ENCODE peak calls at places on chromosome 11, in ten cellular contexts. One of them, this sample, is unnamed.

GRCh38 chr11:124595302-124595701 is 15.9 kb upstream of the PANX3 start:
- DNase-seq in AG04449: no peak
- DNase-seq in WTC11: no peak
- DNase-seq in A549: no peak
- DNase-seq in lower lobe of right lung: no peak
- DNase-seq in CD8-positive, alpha-beta T cell: no peak
- DNase-seq in fibroblast of lung: no peak
- DNase-seq in AG09309: no peak
- DNase-seq in RWPE1: no peak
- DNase-seq in gastrocnemius medialis: no peak
- DNase-seq in this sample: no peak

GRCh38 chr11:69419662-69420061 is 61.8 kb upstream of the LINC01488 start:
- DNase-seq in AG04449: no peak
- DNase-seq in WTC11: no peak
- DNase-seq in A549: no peak
- DNase-seq in lower lobe of right lung: no peak
- DNase-seq in CD8-positive, alpha-beta T cell: no peak
- DNase-seq in fibroblast of lung: no peak
- DNase-seq in AG09309: no peak
- DNase-seq in RWPE1: no peak
- DNase-seq in gastrocnemius medialis: no peak
- DNase-seq in this sample: no peak

GRCh38 chr11:69373251-69373635 is 79.3 kb downstream of the MYEOV start:
- DNase-seq in AG04449: no peak
- DNase-seq in WTC11: no peak
- DNase-seq in A549: no peak
- DNase-seq in lower lobe of right lung: no peak
- DNase-seq in CD8-positive, alpha-beta T cell: no peak
- DNase-seq in fibroblast of lung: no peak
- DNase-seq in AG09309: no peak
- DNase-seq in RWPE1: no peak
- DNase-seq in gastrocnemius medialis: no peak
- DNase-seq in this sample: no peak

GRCh38 chr11:35013514-35014191 is 97.2 kb downstream of the PDHX start:
- DNase-seq in AG04449: no peak
- DNase-seq in WTC11: no peak
- DNase-seq in A549: no peak
- DNase-seq in lower lobe of right lung: no peak
- DNase-seq in CD8-positive, alpha-beta T cell: peak; percentile 43
- DNase-seq in fibroblast of lung: peak; percentile 33
- DNase-seq in AG09309: no peak
- DNase-seq in RWPE1: no peak
- DNase-seq in gastrocnemius medialis: no peak
- DNase-seq in this sample: no peak

GRCh38 chr11:74417379-74417804 is 19.2 kb upstream of the PGM2L1 start:
- DNase-seq in AG04449: no peak
- DNase-seq in WTC11: no peak
- DNase-seq in A549: no peak
- DNase-seq in lower lobe of right lung: no peak
- DNase-seq in CD8-positive, alpha-beta T cell: no peak
- DNase-seq in fibroblast of lung: no peak
- DNase-seq in AG09309: no peak
- DNase-seq in RWPE1: peak; percentile 46
- DNase-seq in gastrocnemius medialis: no peak
- DNase-seq in this sample: no peak

GRCh38 chr11:16741473-16741872 is 3.0 kb downstream of the C11orf58 start:
- DNase-seq in AG04449: no peak
- DNase-seq in WTC11: no peak
- DNase-seq in A549: peak; percentile 7
- DNase-seq in lower lobe of right lung: no peak
- DNase-seq in CD8-positive, alpha-beta T cell: no peak
- DNase-seq in fibroblast of lung: no peak
- DNase-seq in AG09309: no peak
- DNase-seq in RWPE1: no peak
- DNase-seq in gastrocnemius medialis: no peak
- DNase-seq in this sample: no peak

GRCh38 chr11:44805596-44805995 is 78.8 kb downstream of the TSPAN18 start:
- DNase-seq in AG04449: no peak
- DNase-seq in WTC11: no peak
- DNase-seq in A549: no peak
- DNase-seq in lower lobe of right lung: no peak
- DNase-seq in CD8-positive, alpha-beta T cell: no peak
- DNase-seq in fibroblast of lung: no peak
- DNase-seq in AG09309: no peak
- DNase-seq in RWPE1: no peak
- DNase-seq in gastrocnemius medialis: no peak
- DNase-seq in this sample: no peak

GRCh38 chr11:70618471-70619101 is 220.3 kb downstream of the CTTN start:
- DNase-seq in AG04449: no peak
- DNase-seq in WTC11: no peak
- DNase-seq in A549: no peak
- DNase-seq in lower lobe of right lung: no peak
- DNase-seq in CD8-positive, alpha-beta T cell: no peak
- DNase-seq in fibroblast of lung: no peak
- DNase-seq in AG09309: no peak
- DNase-seq in RWPE1: no peak
- DNase-seq in gastrocnemius medialis: no peak
- DNase-seq in this sample: no peak

GRCh38 chr11:692824-693414 is 2.1 kb downstream of the DEAF1 start:
- DNase-seq in AG04449: no peak
- DNase-seq in WTC11: no peak
- DNase-seq in A549: no peak
- DNase-seq in lower lobe of right lung: no peak
- DNase-seq in CD8-positive, alpha-beta T cell: peak; percentile 94
- DNase-seq in fibroblast of lung: peak; percentile 12
- DNase-seq in AG09309: no peak
- DNase-seq in RWPE1: no peak
- DNase-seq in gastrocnemius medialis: no peak
- DNase-seq in this sample: no peak

GRCh38 chr11:69110451-69110850 is 45.3 kb upstream of the SMIM38 start:
- DNase-seq in AG04449: no peak
- DNase-seq in WTC11: no peak
- DNase-seq in A549: no peak
- DNase-seq in lower lobe of right lung: no peak
- DNase-seq in CD8-positive, alpha-beta T cell: no peak
- DNase-seq in fibroblast of lung: no peak
- DNase-seq in AG09309: no peak
- DNase-seq in RWPE1: no peak
- DNase-seq in gastrocnemius medialis: no peak
- DNase-seq in this sample: no peak

GRCh38 chr11:1523077-1523476 is 36.5 kb upstream of the MOB2 start:
- DNase-seq in AG04449: no peak
- DNase-seq in WTC11: no peak
- DNase-seq in A549: no peak
- DNase-seq in lower lobe of right lung: no peak
- DNase-seq in CD8-positive, alpha-beta T cell: no peak
- DNase-seq in fibroblast of lung: no peak
- DNase-seq in AG09309: no peak
- DNase-seq in RWPE1: no peak
- DNase-seq in gastrocnemius medialis: no peak
- DNase-seq in this sample: no peak

GRCh38 chr11:100731471-100731870 is 44.4 kb downstream of the ARHGAP42 start:
- DNase-seq in AG04449: no peak
- DNase-seq in WTC11: no peak
- DNase-seq in A549: no peak
- DNase-seq in lower lobe of right lung: no peak
- DNase-seq in CD8-positive, alpha-beta T cell: no peak
- DNase-seq in fibroblast of lung: no peak
- DNase-seq in AG09309: no peak
- DNase-seq in RWPE1: no peak
- DNase-seq in gastrocnemius medialis: no peak
- DNase-seq in this sample: no peak
- TF ChIP-seq CTCF in AG04449: no peak
- TF ChIP-seq CTCF in WTC11: no peak
- TF ChIP-seq CTCF in A549: no peak
- TF ChIP-seq CTCF in lower lobe of right lung: no peak
- TF ChIP-seq CTCF in CD8-positive, alpha-beta T cell: no peak
- TF ChIP-seq CTCF in fibroblast of lung: no peak
- TF ChIP-seq CTCF in AG09309: no peak
- TF ChIP-seq CTCF in RWPE1: no peak
- TF ChIP-seq CTCF in gastrocnemius medialis: no peak
- TF ChIP-seq CTCF in this sample: no peak

DNA sequence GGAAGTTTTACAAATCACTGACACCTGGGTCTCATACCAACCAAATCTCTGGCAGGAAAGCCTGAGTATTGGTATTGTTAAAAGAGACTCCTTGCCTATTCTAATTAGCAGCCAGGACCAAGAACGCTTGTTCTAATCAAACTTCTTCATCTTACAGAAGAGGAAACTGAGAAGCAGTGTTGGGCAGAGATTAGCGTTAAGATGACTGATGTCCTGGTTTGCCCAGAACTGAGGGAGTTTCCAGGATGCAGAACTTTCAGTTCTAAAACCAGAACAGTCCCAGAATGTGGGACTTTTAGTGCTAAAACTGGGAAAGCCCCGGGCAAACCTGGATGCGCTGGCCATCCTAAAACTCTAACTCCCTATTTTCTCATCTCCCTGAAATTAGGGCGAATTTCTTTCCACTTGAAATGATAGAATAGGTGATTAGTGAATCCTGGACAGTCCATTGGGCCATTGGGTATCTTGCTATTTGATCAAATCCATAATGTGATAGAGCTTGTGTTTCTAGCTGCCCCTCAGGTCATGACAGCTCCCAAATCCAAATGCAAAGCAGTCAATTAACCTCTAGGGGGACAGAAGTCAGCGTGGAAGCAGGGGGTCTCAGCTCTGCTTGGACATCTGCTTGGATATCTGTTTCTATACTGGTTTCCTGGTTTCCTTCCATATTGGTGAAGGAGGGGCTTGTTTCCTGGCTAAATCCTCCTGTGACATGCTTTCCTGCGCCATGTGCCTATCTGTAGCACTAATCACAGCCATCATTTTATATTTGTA is 16.0 kb upstream of the TMPRSS13 start:
- DNase-seq in AG04449: no peak
- DNase-seq in WTC11: no peak
- DNase-seq in A549: no peak
- DNase-seq in lower lobe of right lung: no peak
- DNase-seq in CD8-positive, alpha-beta T cell: no peak
- DNase-seq in fibroblast of lung: no peak
- DNase-seq in AG09309: no peak
- DNase-seq in RWPE1: no peak
- DNase-seq in gastrocnemius medialis: no peak
- DNase-seq in this sample: no peak
- TF ChIP-seq CTCF in AG04449: no peak
- TF ChIP-seq CTCF in WTC11: peak; percentile 11
- TF ChIP-seq CTCF in A549: no peak
- TF ChIP-seq CTCF in lower lobe of right lung: no peak
- TF ChIP-seq CTCF in CD8-positive, alpha-beta T cell: no peak
- TF ChIP-seq CTCF in fibroblast of lung: no peak
- TF ChIP-seq CTCF in AG09309: no peak
- TF ChIP-seq CTCF in RWPE1: no peak
- TF ChIP-seq CTCF in gastrocnemius medialis: no peak
- TF ChIP-seq CTCF in this sample: no peak

DNA sequence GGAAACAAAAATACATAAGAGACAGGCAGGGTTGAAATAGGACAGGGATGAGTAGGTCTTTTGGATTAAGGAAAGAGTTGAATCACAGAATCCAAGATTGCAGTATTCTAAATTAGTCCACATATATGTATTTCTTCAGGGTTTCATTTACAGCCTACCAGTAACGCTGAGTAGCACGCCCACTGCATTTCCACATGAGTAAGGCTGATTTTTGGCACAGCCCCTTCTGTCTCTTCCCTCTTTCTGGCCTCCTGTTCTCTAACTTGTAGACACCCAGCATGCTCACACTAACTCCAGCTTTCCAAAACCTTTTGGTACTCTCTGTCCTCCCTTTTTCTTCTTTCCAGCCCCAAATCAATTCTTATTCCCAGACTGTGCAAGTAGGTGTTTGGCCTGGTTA is 3.7 kb upstream of the SIK2 start:
- DNase-seq in AG04449: no peak
- DNase-seq in WTC11: no peak
- DNase-seq in A549: no peak
- DNase-seq in lower lobe of right lung: no peak
- DNase-seq in CD8-positive, alpha-beta T cell: no peak
- DNase-seq in fibroblast of lung: peak; percentile 85
- DNase-seq in AG09309: no peak
- DNase-seq in RWPE1: no peak
- DNase-seq in gastrocnemius medialis: no peak
- DNase-seq in this sample: no peak
- TF ChIP-seq CTCF in AG04449: no peak
- TF ChIP-seq CTCF in WTC11: no peak
- TF ChIP-seq CTCF in A549: no peak
- TF ChIP-seq CTCF in lower lobe of right lung: no peak
- TF ChIP-seq CTCF in CD8-positive, alpha-beta T cell: no peak
- TF ChIP-seq CTCF in fibroblast of lung: no peak
- TF ChIP-seq CTCF in AG09309: no peak
- TF ChIP-seq CTCF in RWPE1: no peak
- TF ChIP-seq CTCF in gastrocnemius medialis: no peak
- TF ChIP-seq CTCF in this sample: no peak

GRCh38 chr11:111561801-111562325 is 21.3 kb downstream of the LAYN start:
- DNase-seq in AG04449: peak; percentile 65
- DNase-seq in WTC11: no peak
- DNase-seq in A549: peak; percentile 45
- DNase-seq in lower lobe of right lung: no peak
- DNase-seq in CD8-positive, alpha-beta T cell: no peak
- DNase-seq in fibroblast of lung: peak; percentile 76
- DNase-seq in AG09309: no peak
- DNase-seq in RWPE1: peak; percentile 57
- DNase-seq in gastrocnemius medialis: no peak
- DNase-seq in this sample: peak; percentile 71

GRCh38 chr11:111569476-111569875 is 29.0 kb downstream of the LAYN start:
- DNase-seq in AG04449: no peak
- DNase-seq in WTC11: no peak
- DNase-seq in A549: no peak
- DNase-seq in lower lobe of right lung: no peak
- DNase-seq in CD8-positive, alpha-beta T cell: no peak
- DNase-seq in fibroblast of lung: no peak
- DNase-seq in AG09309: no peak
- DNase-seq in RWPE1: no peak
- DNase-seq in gastrocnemius medialis: no peak
- DNase-seq in this sample: no peak

GRCh38 chr11:111562692-111563389 is 22.3 kb downstream of the LAYN start:
- DNase-seq in AG04449: no peak
- DNase-seq in WTC11: no peak
- DNase-seq in A549: no peak
- DNase-seq in lower lobe of right lung: no peak
- DNase-seq in CD8-positive, alpha-beta T cell: no peak
- DNase-seq in fibroblast of lung: no peak
- DNase-seq in AG09309: no peak
- DNase-seq in RWPE1: no peak
- DNase-seq in gastrocnemius medialis: no peak
- DNase-seq in this sample: no peak

GRCh38 chr11:111565111-111565720 is 24.7 kb downstream of the LAYN start:
- DNase-seq in AG04449: no peak
- DNase-seq in WTC11: peak; percentile 66
- DNase-seq in A549: peak; percentile 51
- DNase-seq in lower lobe of right lung: no peak
- DNase-seq in CD8-positive, alpha-beta T cell: peak; percentile 43
- DNase-seq in fibroblast of lung: peak; percentile 88
- DNase-seq in AG09309: no peak
- DNase-seq in RWPE1: peak; percentile 65
- DNase-seq in gastrocnemius medialis: peak; percentile 37
- DNase-seq in this sample: no peak

DNA sequence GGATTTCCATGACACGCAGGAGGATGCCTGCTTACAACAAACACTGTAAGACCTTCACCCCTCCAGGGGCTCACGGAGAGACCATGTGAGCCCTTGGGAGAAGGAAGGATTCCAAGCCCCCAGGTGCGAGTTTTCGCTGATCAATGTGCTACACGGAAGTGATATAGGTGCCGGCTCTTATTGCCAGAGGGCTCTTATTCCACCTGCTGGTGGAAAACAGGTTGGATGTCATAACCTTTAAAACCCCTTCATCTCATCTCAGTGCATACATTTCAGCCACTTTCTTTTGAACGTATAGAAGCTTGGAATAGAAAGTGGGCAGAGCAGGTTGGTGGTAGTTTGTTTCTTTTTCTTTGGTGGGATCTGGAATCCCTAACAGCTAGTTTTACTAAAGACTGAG is 25.8 kb downstream of the LAYN start:
- DNase-seq in AG04449: no peak
- DNase-seq in WTC11: no peak
- DNase-seq in A549: no peak
- DNase-seq in lower lobe of right lung: no peak
- DNase-seq in CD8-positive, alpha-beta T cell: no peak
- DNase-seq in fibroblast of lung: no peak
- DNase-seq in AG09309: no peak
- DNase-seq in RWPE1: no peak
- DNase-seq in gastrocnemius medialis: no peak
- DNase-seq in this sample: no peak
- TF ChIP-seq CTCF in AG04449: no peak
- TF ChIP-seq CTCF in WTC11: no peak
- TF ChIP-seq CTCF in A549: no peak
- TF ChIP-seq CTCF in lower lobe of right lung: no peak
- TF ChIP-seq CTCF in CD8-positive, alpha-beta T cell: no peak
- TF ChIP-seq CTCF in fibroblast of lung: no peak
- TF ChIP-seq CTCF in AG09309: no peak
- TF ChIP-seq CTCF in RWPE1: no peak
- TF ChIP-seq CTCF in gastrocnemius medialis: no peak
- TF ChIP-seq CTCF in this sample: no peak